ENCODE peak calls at places on chromosomes 5 and 9, in four cellular contexts. U is T-cell, X is HuH-7.5, K is germinal center. G is an unnamed sample.

GRCh38 chr5:107474724-107475489 is 195.8 kb downstream of the EFNA5 start:
- DNase-seq in U (no peak), X (no peak), K (no peak), G (no peak)

GRCh38 chr5:82586597-82586996 is 308.4 kb upstream of the RPS23 start:
- DNase-seq in U (no peak), X (no peak), K (no peak), G (no peak)

GRCh38 chr5:66554211-66554610 is 42.0 kb upstream of the MAST4 start:
- DNase-seq in U (no peak), X (no peak), K (peak; percentile 78), G (no peak)

GRCh38 chr9:130446111-130446861 is 1.5 kb downstream of the ASS1 start:
- DNase-seq in U (no peak), X (no peak), K (no peak), G (no peak)

GRCh38 chr9:33161011-33161588 is 6.0 kb downstream of the B4GALT1 start:
- DNase-seq in U (no peak), X (no peak), K (no peak), G (no peak)

GRCh38 chr5:39498247-39498952 is 73.6 kb upstream of the DAB2 start:
- DNase-seq in U (no peak), X (no peak), K (no peak), G (no peak)

GRCh38 chr5:751496-751895 is 33.0 kb downstream of the ZDHHC11B start:
- DNase-seq in U (no peak), X (no peak), K (no peak), G (no peak)

GRCh38 chr9:2622361-2623045 is 916 bp downstream of the VLDLR start:
- DNase-seq in U (no peak), X (no peak), K (peak; percentile 27), G (no peak)

GRCh38 chr5:135883441-135883840 is 12.2 kb downstream of the IL9 start:
- DNase-seq in U (no peak), X (no peak), K (peak; percentile 24), G (no peak)

GRCh38 chr5:133118741-133119140 is 66.9 kb downstream of the HSPA4 start:
- DNase-seq in U (no peak), X (no peak), K (no peak), G (no peak)

GRCh38 chr5:149656576-149657182 is 73.4 kb upstream of the PPARGC1B start:
- DNase-seq in U (no peak), X (peak; percentile 24), K (peak; percentile 60), G (no peak)

GRCh38 chr9:127305450-127306226 is 41.1 kb downstream of the GARNL3 start:
- DNase-seq in U (no peak), X (no peak), K (no peak), G (no peak)

GRCh38 chr9:19976226-19976625 is 187.4 kb upstream of the SLC24A2 start:
- DNase-seq in U (no peak), X (no peak), K (no peak), G (no peak)

GRCh38 chr5:142753114-142753764 is 16.9 kb upstream of the ARHGAP26 start:
- DNase-seq in U (no peak), X (no peak), K (no peak), G (no peak)